ENCODE peak calls at places on chromosomes 5 and 9, in six cellular contexts. F is HCT116, H is H1, A is K562, T is HepG2, V is GM12878. I is an unnamed sample.

GRCh38 chr9:116644099-116644688 is 42.9 kb upstream of the TRIM32 start:
- DNase-seq in V (no peak), T (no peak), H (no peak), A (no peak), F (no peak), I (no peak)

GRCh38 chr5:14238272-14238671 is 95.1 kb downstream of the TRIO start:
- DNase-seq in A (no peak), F (no peak), H (no peak), V (no peak), T (no peak), I (no peak)

GRCh38 chr5:7393921-7394799 is 1.8 kb upstream of the ADCY2 start:
- DNase-seq in H (no peak), V (no peak), A (no peak), T (no peak), F (no peak), I (no peak)

GRCh38 chr5:117652001-117652639 is 1077.5 kb upstream of the SEMA6A start:
- DNase-seq in V (no peak), A (no peak), T (no peak), F (no peak), H (no peak), I (no peak)

GRCh38 chr5:171419663-171420428 is 399 bp downstream of the FGF18 start:
- DNase-seq in T (no peak), A (no peak), H (peak; percentile 74), V (no peak), F (no peak), I (peak; percentile 62)

GRCh38 chr5:3212869-3213268 is 382.8 kb upstream of the IRX1 start:
- DNase-seq in V (no peak), H (no peak), F (no peak), T (no peak), A (no peak), I (no peak)

GRCh38 chr9:78707481-78707977 is 410.6 kb downstream of the PSAT1 start:
- DNase-seq in T (no peak), A (no peak), V (peak; percentile 8), H (no peak), F (no peak), I (no peak)

GRCh38 chr5:72018158-72018803 is 89.0 kb upstream of the MAP1B start:
- DNase-seq in T (peak; percentile 39), H (peak; percentile 91), V (peak; percentile 26), F (peak; percentile 57), A (peak; percentile 75), I (peak; percentile 28)

GRCh38 chr5:157744055-157745011 is 821 bp downstream of the LSM11 start:
- DNase-seq in H (no peak), V (no peak), F (no peak), T (no peak), A (peak; percentile 37), I (peak; percentile 26)

GRCh38 chr5:106940986-106941385 is 729.8 kb downstream of the EFNA5 start:
- DNase-seq in A (no peak), H (no peak), F (no peak), V (no peak), T (peak; percentile 6), I (no peak)

GRCh38 chr5:140111043-140111858 is 2.7 kb upstream of the PURA start:
- DNase-seq in T (no peak), H (peak; percentile 51), A (no peak), F (no peak), V (no peak), I (no peak)

GRCh38 chr5:87340716-87341115 is 72.0 kb downstream of the CCNH start:
- DNase-seq in H (no peak), T (no peak), F (no peak), V (peak; percentile 90), A (no peak), I (no peak)

GRCh38 chr9:107890921-107891465 is 401.4 kb upstream of the KLF4 start:
- DNase-seq in V (no peak), H (no peak), A (no peak), F (no peak), T (no peak), I (no peak)

GRCh38 chr9:123816817-123817472 is 113.0 kb downstream of the DENND1A start:
- DNase-seq in F (no peak), A (peak; percentile 14), V (no peak), T (no peak), H (no peak), I (no peak)

GRCh38 chr5:122478741-122479459 is 166.9 kb downstream of the SNCAIP start:
- DNase-seq in V (no peak), T (peak; percentile 2), F (peak; percentile 10), A (no peak), H (no peak), I (no peak)

GRCh38 chr5:1215320-1216096 is 9.7 kb upstream of the SLC6A18 start:
- DNase-seq in H (no peak), A (no peak), T (no peak), V (no peak), F (no peak), I (no peak)

GRCh38 chr9:131951905-131952304 is 127.8 kb downstream of the MED27 start:
- DNase-seq in A (no peak), V (no peak), F (no peak), T (no peak), H (no peak), I (no peak)

GRCh38 chr5:181241393-181241975 is 2.2 kb downstream of the RACK1 start:
- DNase-seq in H (no peak), F (no peak), V (no peak), T (peak; percentile 90), A (no peak), I (no peak)

GRCh38 chr5:43702815-43703214 is 99.8 kb downstream of the NNT start:
- DNase-seq in H (no peak), V (no peak), A (peak; percentile 24), T (no peak), F (no peak), I (no peak)

DNA sequence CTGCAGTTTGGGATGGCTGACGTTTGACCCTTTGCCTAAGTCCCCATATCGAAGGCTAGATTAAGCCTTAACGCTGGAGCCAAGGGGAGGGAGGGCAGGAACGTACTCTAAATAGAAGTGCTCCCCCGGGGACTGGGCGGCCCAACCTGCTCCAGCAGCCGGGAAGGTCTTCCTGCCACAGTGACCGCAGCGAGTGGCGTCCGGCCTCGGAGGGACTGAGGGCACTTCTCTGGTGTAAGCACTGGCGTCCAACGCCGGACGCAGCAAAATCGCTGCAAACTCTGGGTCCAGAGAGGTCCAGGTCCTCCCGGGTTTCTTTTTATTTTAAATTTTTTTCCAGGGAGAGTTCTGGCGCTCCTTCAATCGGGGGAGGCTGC is 505 bp upstream of the ACER2 start:
- DNase-seq in F (no peak), A (peak; percentile 12), T (no peak), H (no peak), V (no peak), I (no peak)
- TF ChIP-seq JUND in F (no peak), A (no peak), T (no peak), H (no peak), V (no peak), I (no peak)

GRCh38 chr5:150054569-150054968 is 31.8 kb downstream of the CSF1R start:
- DNase-seq in V (no peak), A (no peak), F (no peak), H (no peak), T (no peak), I (no peak)

GRCh38 chr5:150051657-150052195 is 34.6 kb downstream of the CSF1R start:
- DNase-seq in F (no peak), A (no peak), V (no peak), T (no peak), H (no peak), I (no peak)

GRCh38 chr5:150053695-150054392 is 32.5 kb downstream of the CSF1R start:
- DNase-seq in T (no peak), A (no peak), H (no peak), V (no peak), F (no peak), I (no peak)

GRCh38 chr5:150052326-150053230 is 33.8 kb downstream of the CSF1R start:
- DNase-seq in A (no peak), F (no peak), H (no peak), V (no peak), T (no peak), I (no peak)

GRCh38 chr5:150053231-150053626 is 33.1 kb downstream of the CSF1R start:
- DNase-seq in T (no peak), F (no peak), V (no peak), A (no peak), H (no peak), I (no peak)
- TF ChIP-seq JUND in T (no peak), F (no peak), V (no peak), A (peak; percentile 78), H (no peak), I (no peak)

GRCh38 chr9:8825600-8826147 is 1026.1 kb upstream of the DMAC1 start:
- DNase-seq in H (no peak), F (no peak), T (no peak), V (no peak), A (no peak), I (no peak)
- TF ChIP-seq JUND in H (no peak), F (no peak), T (no peak), V (no peak), A (no peak), I (no peak)

DNA sequence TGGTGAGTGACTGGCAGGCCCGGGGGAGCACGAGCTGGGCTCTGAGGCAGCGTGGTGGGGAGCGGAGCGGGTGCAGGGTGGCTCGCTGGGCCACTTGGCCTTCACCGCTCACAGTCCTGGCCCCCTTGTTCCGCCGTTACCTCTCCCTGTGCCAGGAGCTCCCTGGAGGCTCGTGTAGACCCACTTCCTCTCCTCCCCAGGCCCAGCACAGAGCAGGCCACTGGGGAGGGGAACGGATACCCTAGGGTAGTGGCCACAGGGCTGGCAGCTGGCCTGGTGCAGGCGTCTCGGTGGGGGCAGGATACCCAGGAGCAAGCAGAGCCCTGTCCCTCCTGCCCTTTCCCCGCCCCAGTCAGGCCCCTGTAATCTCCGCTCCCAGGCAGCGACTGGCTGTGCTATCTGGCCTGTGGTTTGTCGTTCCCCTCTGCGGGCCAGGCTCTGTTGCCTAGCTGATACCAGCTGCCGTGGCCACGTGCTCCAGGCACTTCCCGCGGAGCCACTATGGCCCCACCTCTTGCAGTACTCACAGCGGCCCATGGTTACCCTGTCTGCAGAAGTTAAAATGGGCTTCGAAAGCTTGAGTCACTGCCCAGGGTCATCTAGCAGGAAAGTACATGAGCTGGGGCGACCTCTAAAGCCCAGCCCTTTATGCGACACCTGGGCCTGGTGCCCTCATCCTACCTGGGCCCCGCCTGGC is 11.6 kb upstream of the DOLPP1 start:
- DNase-seq in A (peak; percentile 86), T (no peak), F (no peak), V (no peak), H (no peak), I (no peak)
- TF ChIP-seq JUND in A (peak; percentile 78), T (no peak), F (no peak), V (no peak), H (no peak), I (no peak)

I was measured in T47D.